ENCODE peak calls at places on chromosome 10, in six cellular contexts. E is glomerular endothelial cell, V is NCI-H2171, I is KG1, R is cardiac muscle cell, K is M059J. Z is an unnamed sample.
A peak's percentile ranks its signal among the peaks of the same experiment; 100 is the strongest.

GRCh38 chr10:124587811-124588211 is 126.2 kb downstream of the LHPP start:
- DNase-seq in E (no peak), V (no peak), I (no peak), R (no peak), K (no peak), Z (no peak)

GRCh38 chr10:47136866-47137265 is 163.1 kb upstream of the GDF10 start:
- DNase-seq in E (no peak), V (no peak), I (no peak), R (no peak), K (no peak), Z (no peak)

GRCh38 chr10:17021661-17022060 is 108.0 kb downstream of the CUBN start:
- DNase-seq in E (no peak), V (no peak), I (no peak), R (no peak), K (no peak), Z (no peak)

GRCh38 chr10:126124044-126124443 is 227.7 kb downstream of the FANK1 start:
- DNase-seq in E (no peak), V (no peak), I (no peak), R (no peak), K (no peak), Z (no peak)

GRCh38 chr10:34194259-34194658 is 620.8 kb downstream of the PARD3 start:
- DNase-seq in E (no peak), V (no peak), I (no peak), R (no peak), K (peak; percentile 10), Z (no peak)

GRCh38 chr10:123681285-123681684 is 15.1 kb downstream of the GPR26 start:
- DNase-seq in E (no peak), V (no peak), I (no peak), R (no peak), K (no peak), Z (no peak)

GRCh38 chr10:118968071-118968470 is 61.4 kb upstream of the NANOS1 start:
- DNase-seq in E (no peak), V (no peak), I (no peak), R (no peak), K (no peak), Z (no peak)

GRCh38 chr10:134205-134742 is 981 bp upstream of the ZMYND11 start:
- DNase-seq in E (no peak), V (no peak), I (peak; percentile 53), R (peak; percentile 43), K (peak; percentile 2), Z (peak; percentile 39)

GRCh38 chr10:129777687-129778086 is 186.4 kb downstream of the EBF3 start:
- DNase-seq in E (no peak), V (no peak), I (no peak), R (no peak), K (no peak), Z (no peak)

GRCh38 chr10:103244663-103245271 is 920 bp upstream of the RPEL1 start:
- DNase-seq in E (peak; percentile 70), V (no peak), I (peak; percentile 62), R (peak; percentile 80), K (peak; percentile 76), Z (peak; percentile 51)

GRCh38 chr10:17645591-17646345 is 1.8 kb downstream of the STAM start:
- DNase-seq in E (no peak), V (no peak), I (no peak), R (no peak), K (peak; percentile 36), Z (no peak)

GRCh38 chr10:95519132-95519487 is 42.1 kb downstream of the SORBS1 start:
- DNase-seq in E (no peak), V (no peak), I (no peak), R (no peak), K (no peak), Z (no peak)

GRCh38 chr10:125152646-125153368 is 7.6 kb downstream of the CTBP2 start:
- DNase-seq in E (no peak), V (no peak), I (no peak), R (no peak), K (no peak), Z (no peak)

GRCh38 chr10:6179078-6179477 is 23.7 kb upstream of the PFKFB3 start:
- DNase-seq in E (no peak), V (no peak), I (no peak), R (no peak), K (no peak), Z (no peak)

GRCh38 chr10:119726291-119727261 is 726 bp downstream of the INPP5F start:
- DNase-seq in E (no peak), V (peak; percentile 20), I (no peak), R (peak; percentile 82), K (no peak), Z (no peak)

GRCh38 chr10:116696919-116697318 is 45.4 kb downstream of the HSPA12A start:
- DNase-seq in E (no peak), V (no peak), I (no peak), R (no peak), K (no peak), Z (no peak)

GRCh38 chr10:60914676-60915075 is 29.3 kb downstream of the RHOBTB1 start:
- DNase-seq in E (no peak), V (no peak), I (no peak), R (no peak), K (peak; percentile 75), Z (no peak)

GRCh38 chr10:37854606-37855005 is 2.8 kb downstream of the ZNF248 start:
- DNase-seq in E (no peak), V (no peak), I (no peak), R (no peak), K (no peak), Z (no peak)

GRCh38 chr10:122098924-122099323 is 110.0 kb downstream of the TACC2 start:
- DNase-seq in E (no peak), V (peak; percentile 36), I (no peak), R (no peak), K (no peak), Z (no peak)

GRCh38 chr10:63217120-63217605 is 84.0 kb downstream of the NRBF2 start:
- DNase-seq in E (no peak), V (peak; percentile 7), I (peak; percentile 29), R (peak; percentile 68), K (peak; percentile 57), Z (no peak)

GRCh38 chr10:70321897-70322890 is 38.4 kb upstream of the NPFFR1 start:
- DNase-seq in E (no peak), V (no peak), I (no peak), R (no peak), K (no peak), Z (no peak)

GRCh38 chr10:93357680-93358079 is 124.5 kb downstream of the MYOF start:
- DNase-seq in E (no peak), V (peak; percentile 27), I (no peak), R (peak; percentile 57), K (peak; percentile 23), Z (no peak)

GRCh38 chr10:89295597-89295996 is 6.2 kb upstream of the IFIT2 start:
- DNase-seq in E (no peak), V (no peak), I (no peak), R (no peak), K (peak; percentile 52), Z (no peak)

GRCh38 chr10:35214607-35215020 is 88.0 kb downstream of the CREM start:
- DNase-seq in E (no peak), V (no peak), I (no peak), R (peak; percentile 62), K (no peak), Z (no peak)

GRCh38 chr10:60384708-60385398 is 4.8 kb downstream of the ANK3 start:
- DNase-seq in E (peak; percentile 77), V (no peak), I (no peak), R (no peak), K (peak; percentile 99), Z (no peak)

Z was measured in natural killer cell.